ENCODE peak calls at places on chromosomes 2 and 18, in eight cellular contexts. A is Peyer's patch, Q is A549, V is HepG2, W is ovary, B is tibial nerve, L is breast epithelium, S is heart left ventricle. X is an unnamed sample.

GRCh38 chr2:61887684-61888303 is 662 bp downstream of the CCT4 start:
- DNase-seq in B (peak; percentile 8), V (peak; percentile 41), L (no peak), Q (no peak), W (no peak), S (no peak), A (no peak), X (no peak)

GRCh38 chr2:71879509-71880184 is 268.0 kb downstream of the CYP26B1 start:
- DNase-seq in Q (no peak), A (peak; percentile 37), V (no peak), B (no peak), L (no peak), W (no peak), S (no peak), X (no peak)

GRCh38 chr2:197821550-197822218 is 17.3 kb downstream of the PLCL1 start:
- DNase-seq in A (no peak), Q (no peak), W (no peak), S (no peak), V (no peak), B (no peak), L (no peak), X (no peak)

GRCh38 chr18:9750112-9750511 is 42.0 kb downstream of the RAB31 start:
- DNase-seq in V (no peak), Q (no peak), A (no peak), S (no peak), B (no peak), L (no peak), W (no peak), X (peak; percentile 15)

GRCh38 chr2:239098288-239098970 is 250.5 kb downstream of the TWIST2 start:
- DNase-seq in Q (no peak), S (no peak), V (no peak), A (no peak), L (no peak), W (no peak), B (no peak), X (no peak)

GRCh38 chr2:40304340-40304739 is 147.6 kb downstream of the SLC8A1 start:
- DNase-seq in Q (no peak), S (peak; percentile 47), L (peak; percentile 58), W (no peak), B (no peak), A (no peak), V (no peak), X (no peak)

GRCh38 chr2:170843656-170844055 is 27.0 kb downstream of the GAD1 start:
- DNase-seq in A (no peak), S (no peak), Q (no peak), B (no peak), W (no peak), L (no peak), V (no peak), X (no peak)

GRCh38 chr18:6722680-6723079 is 6.8 kb upstream of the ARHGAP28 start:
- DNase-seq in A (no peak), W (peak; percentile 35), S (no peak), Q (no peak), B (no peak), V (no peak), L (no peak), X (no peak)

GRCh38 chr2:43513796-43514195 is 82.0 kb downstream of the THADA start:
- DNase-seq in W (no peak), A (no peak), L (no peak), B (no peak), V (no peak), S (no peak), Q (no peak), X (no peak)

GRCh38 chr2:238306680-238306998 is 13.7 kb upstream of the TRAF3IP1 start:
- DNase-seq in B (no peak), A (no peak), Q (no peak), V (no peak), L (no peak), W (no peak), S (no peak), X (no peak)

GRCh38 chr2:208363485-208363884 is 43.1 kb upstream of the PTH2R start:
- DNase-seq in W (no peak), L (no peak), B (no peak), Q (no peak), S (no peak), V (no peak), A (no peak), X (no peak)

GRCh38 chr2:152336854-152337510 is 2.0 kb downstream of the FMNL2 start:
- DNase-seq in S (peak; percentile 33), Q (no peak), W (peak; percentile 41), L (no peak), A (peak; percentile 56), V (no peak), B (peak; percentile 44), X (peak; percentile 80)

GRCh38 chr2:152334701-152335015 is 316 bp upstream of the FMNL2 start:
- DNase-seq in S (no peak), L (no peak), W (no peak), B (no peak), A (no peak), V (no peak), Q (no peak), X (no peak)

GRCh38 chr2:152335851-152336102 is 803 bp downstream of the FMNL2 start:
- DNase-seq in V (no peak), L (no peak), A (no peak), B (no peak), W (no peak), S (peak; percentile 29), Q (no peak), X (no peak)

GRCh38 chr2:152336103-152336853 is 1.3 kb downstream of the FMNL2 start:
- DNase-seq in V (peak; percentile 41), B (peak; percentile 67), W (peak; percentile 69), S (peak; percentile 69), A (peak; percentile 65), L (peak; percentile 34), Q (peak; percentile 33), X (peak; percentile 82)

DNA sequence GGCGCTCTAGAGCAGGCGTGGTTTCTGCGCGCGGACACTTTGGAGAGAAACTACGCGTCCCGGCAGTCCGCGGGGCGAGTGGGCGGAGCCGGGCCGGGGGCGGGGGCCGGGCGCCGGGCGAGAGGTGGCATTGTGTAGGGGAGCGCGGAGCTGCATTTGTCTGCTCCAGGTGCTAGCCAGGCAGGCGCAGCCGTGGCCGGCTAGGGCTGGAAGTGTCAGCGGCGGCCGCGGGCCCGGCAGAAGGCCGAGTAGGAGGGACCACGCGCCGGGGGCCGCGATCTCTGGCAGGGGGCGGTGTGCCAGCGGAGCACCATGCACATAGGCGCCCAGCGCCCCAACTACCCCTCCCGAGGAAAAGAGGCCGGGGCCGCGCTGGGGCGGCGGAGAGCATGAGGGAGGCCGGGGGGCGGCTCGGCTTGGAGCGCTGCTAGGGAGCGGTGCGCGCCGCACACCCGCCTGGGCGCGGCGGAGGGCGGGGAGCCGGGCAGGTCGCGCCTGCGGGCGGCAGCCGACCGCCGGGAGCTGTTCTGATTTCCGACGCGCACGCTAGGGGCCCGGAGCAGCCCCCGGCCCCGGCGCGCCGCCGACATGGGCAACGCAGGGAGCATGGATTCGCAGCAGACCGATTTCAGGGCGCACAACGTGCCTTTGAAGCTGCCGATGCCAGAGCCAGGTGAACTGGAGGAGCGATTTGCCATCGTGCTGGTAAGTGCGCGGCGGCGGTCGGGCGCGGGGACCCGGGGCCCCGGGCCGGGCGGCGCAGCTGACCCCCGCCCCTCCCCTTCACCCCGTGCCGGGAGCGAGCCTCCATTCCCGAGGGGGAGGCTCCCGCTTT is at the start of gene FMNL2:
- DNase-seq in V (peak; percentile 88), S (peak; percentile 88), Q (peak; percentile 66), A (peak; percentile 88), B (peak; percentile 79), W (peak; percentile 89), L (peak; percentile 70), X (peak; percentile 90)
- TF ChIP-seq POLR2A in V (peak; percentile 97), S (no peak), Q (peak; percentile 87), A (peak; percentile 23), B (peak; percentile 76), W (peak; percentile 51), L (no peak), X (no peak)

GRCh38 chr2:20027715-20028434 is 15.4 kb upstream of the MATN3 start:
- DNase-seq in A (no peak), B (no peak), L (no peak), Q (no peak), V (no peak), S (no peak), W (no peak), X (no peak)

GRCh38 chr2:20021405-20022009 is 9.0 kb upstream of the MATN3 start:
- DNase-seq in B (no peak), V (no peak), A (no peak), L (no peak), W (no peak), Q (no peak), S (no peak), X (no peak)

GRCh38 chr2:20030224-20030623 is 17.8 kb upstream of the MATN3 start:
- DNase-seq in W (no peak), V (no peak), B (no peak), A (no peak), L (no peak), S (no peak), Q (no peak), X (no peak)

GRCh38 chr2:20025065-20025786 is 12.8 kb upstream of the MATN3 start:
- DNase-seq in Q (no peak), B (no peak), V (no peak), A (no peak), S (no peak), W (no peak), L (no peak), X (no peak)

GRCh38 chr2:20027260-20027677 is 14.8 kb upstream of the MATN3 start:
- DNase-seq in W (no peak), L (no peak), V (peak; percentile 90), Q (no peak), S (no peak), B (no peak), A (no peak), X (no peak)
- H3K27ac ChIP-seq in W (no peak overlapping the region), L (no peak overlapping the region), V (peak overlapping the region; percentile 53), Q (peak overlapping the region; percentile 8), S (peak overlapping the region; percentile 46), B (no peak overlapping the region), A (peak overlapping the region; percentile 39), X (no peak overlapping the region)

GRCh38 chr2:196290569-196290968 is 119.2 kb upstream of the STK17B start:
- DNase-seq in B (no peak), A (no peak), L (no peak), Q (no peak), V (no peak), S (no peak), W (no peak), X (no peak)
- H3K9me3 ChIP-seq in B (no peaks in the 10 kb centered on the region), A (no peaks in the 10 kb centered on the region), L (no peaks in the 10 kb centered on the region), Q (no peaks in the 10 kb centered on the region), V (no peaks in the 10 kb centered on the region), S (no peaks in the 10 kb centered on the region), W (no peaks in the 10 kb centered on the region), X (no peaks in the 10 kb centered on the region)

GRCh38 chr2:74499269-74499939 is at the start of gene LBX2:
- DNase-seq in S (no peak), A (peak; percentile 63), B (no peak), Q (no peak), W (no peak), L (no peak), V (no peak), X (no peak)

GRCh38 chr2:74498500-74499268 is 719 bp downstream of the LBX2 start:
- DNase-seq in A (peak; percentile 55), V (no peak), W (no peak), S (no peak), L (no peak), B (no peak), Q (no peak), X (no peak)

GRCh38 chr2:74496997-74497776 is 2.2 kb downstream of the LBX2 start:
- DNase-seq in W (no peak), B (no peak), S (no peak), Q (no peak), V (peak; percentile 86), L (no peak), A (no peak), X (no peak)

GRCh38 chr2:74499940-74500577 is 656 bp upstream of the LBX2 start:
- DNase-seq in W (no peak), B (no peak), Q (no peak), L (no peak), S (no peak), V (no peak), A (no peak), X (no peak)

GRCh38 chr2:74497777-74498499 is 1.5 kb downstream of the LBX2 start:
- DNase-seq in L (no peak), B (no peak), S (no peak), A (peak; percentile 68), V (no peak), W (no peak), Q (no peak), X (no peak)
- TF ChIP-seq POLR2A in L (no peak), B (no peak), S (no peak), A (no peak), V (no peak), W (no peak), Q (no peak), X (no peak)